ENCODE peak calls at places on chromosome 2, in five cellular contexts. J is IMR-90, S is uterus, T is heart left ventricle, W is lower lobe of right lung. L is an unnamed sample.
A peak's percentile ranks its signal among the peaks of the same experiment; 100 is the strongest.

GRCh38 chr2:29154610-29155009 is 39.4 kb downstream of the CLIP4 start:
- DNase-seq in J (no peak), S (no peak), T (no peak), W (no peak), L (no peak)

GRCh38 chr2:154013514-154013913 is 141.8 kb downstream of the GALNT13 start:
- DNase-seq in J (no peak), S (no peak), T (no peak), W (no peak), L (peak; percentile 63)

GRCh38 chr2:86072271-86072858 is 33.3 kb downstream of the POLR1A start:
- DNase-seq in J (no peak), S (peak; percentile 53), T (peak; percentile 62), W (peak; percentile 65), L (peak; percentile 90)

GRCh38 chr2:83103602-83104001 is 1355.5 kb downstream of the SUCLG1 start:
- DNase-seq in J (peak; percentile 88), S (no peak), T (no peak), W (no peak), L (no peak)

GRCh38 chr2:6835467-6835866 is 30.2 kb downstream of the CMPK2 start:
- DNase-seq in J (no peak), S (no peak), T (no peak), W (no peak), L (no peak)

GRCh38 chr2:191637182-191638078 is 40.5 kb upstream of the NABP1 start:
- DNase-seq in J (peak; percentile 71), S (no peak), T (no peak), W (no peak), L (no peak)

GRCh38 chr2:144553379-144553778 is 33.5 kb upstream of the ZEB2 start:
- DNase-seq in J (peak; percentile 97), S (no peak), T (no peak), W (no peak), L (no peak)

GRCh38 chr2:236568068-236568921 is 1.3 kb upstream of the ACKR3 start:
- DNase-seq in J (no peak), S (peak; percentile 49), T (peak; percentile 66), W (peak; percentile 69), L (peak; percentile 84)

GRCh38 chr2:121075641-121076500 is 209.1 kb downstream of the TFCP2L1 start:
- DNase-seq in J (no peak), S (peak; percentile 46), T (no peak), W (no peak), L (no peak)

GRCh38 chr2:10204326-10205200 is 82.0 kb downstream of the RRM2 start:
- DNase-seq in J (no peak), S (no peak), T (no peak), W (peak; percentile 40), L (peak; percentile 43)

GRCh38 chr2:197704434-197705142 is 581 bp upstream of the MARS2 start:
- DNase-seq in J (no peak), S (no peak), T (no peak), W (no peak), L (no peak)

GRCh38 chr2:208890486-208890885 is 483.9 kb downstream of the PTH2R start:
- DNase-seq in J (no peak), S (no peak), T (no peak), W (no peak), L (no peak)

GRCh38 chr2:159083601-159084000 is 115.2 kb downstream of the TANC1 start:
- DNase-seq in J (peak; percentile 78), S (no peak), T (no peak), W (no peak), L (no peak)

GRCh38 chr2:226427538-226428307 is 371.9 kb downstream of the IRS1 start:
- DNase-seq in J (peak; percentile 97), S (no peak), T (no peak), W (no peak), L (no peak)

GRCh38 chr2:181052523-181052891 is 72.1 kb downstream of the UBE2E3 start:
- DNase-seq in J (no peak), S (no peak), T (no peak), W (no peak), L (no peak)

GRCh38 chr2:1856922-1857321 is 112.6 kb upstream of the PXDN start:
- DNase-seq in J (peak; percentile 28), S (no peak), T (no peak), W (no peak), L (no peak)

GRCh38 chr2:86414996-86415395 is 26.2 kb upstream of the KDM3A start:
- DNase-seq in J (no peak), S (no peak), T (no peak), W (no peak), L (no peak)

GRCh38 chr2:226362991-226363390 is 436.6 kb downstream of the IRS1 start:
- DNase-seq in J (peak; percentile 80), S (no peak), T (no peak), W (no peak), L (no peak)

DNA sequence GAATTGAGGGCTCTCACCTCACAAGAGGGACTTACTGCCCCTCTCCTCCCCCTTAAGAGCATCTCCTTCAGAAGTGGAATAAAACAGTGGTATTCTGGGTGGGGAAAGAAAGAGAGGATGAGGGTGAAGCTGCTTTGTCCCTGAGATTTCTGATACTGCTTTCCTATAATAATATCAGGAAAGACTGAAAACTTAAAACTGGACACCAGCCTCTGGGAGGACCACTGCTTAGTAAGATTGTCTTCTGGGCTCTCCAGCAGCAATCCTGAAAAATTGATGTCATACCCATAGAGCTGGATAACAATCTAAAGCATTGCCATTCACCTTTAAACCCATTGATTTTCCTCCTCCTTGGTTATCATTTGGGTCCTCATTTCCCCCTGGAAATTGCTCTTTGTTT is 4.7 kb upstream of the HOXD4 start:
- DNase-seq in J (no peak), S (no peak), T (no peak), W (no peak), L (no peak)
- H3K4me3 ChIP-seq in J (no peak overlapping the region), S (no peak overlapping the region), T (no peak overlapping the region), W (no peak overlapping the region), L (peak overlapping the region; percentile 32)

DNA sequence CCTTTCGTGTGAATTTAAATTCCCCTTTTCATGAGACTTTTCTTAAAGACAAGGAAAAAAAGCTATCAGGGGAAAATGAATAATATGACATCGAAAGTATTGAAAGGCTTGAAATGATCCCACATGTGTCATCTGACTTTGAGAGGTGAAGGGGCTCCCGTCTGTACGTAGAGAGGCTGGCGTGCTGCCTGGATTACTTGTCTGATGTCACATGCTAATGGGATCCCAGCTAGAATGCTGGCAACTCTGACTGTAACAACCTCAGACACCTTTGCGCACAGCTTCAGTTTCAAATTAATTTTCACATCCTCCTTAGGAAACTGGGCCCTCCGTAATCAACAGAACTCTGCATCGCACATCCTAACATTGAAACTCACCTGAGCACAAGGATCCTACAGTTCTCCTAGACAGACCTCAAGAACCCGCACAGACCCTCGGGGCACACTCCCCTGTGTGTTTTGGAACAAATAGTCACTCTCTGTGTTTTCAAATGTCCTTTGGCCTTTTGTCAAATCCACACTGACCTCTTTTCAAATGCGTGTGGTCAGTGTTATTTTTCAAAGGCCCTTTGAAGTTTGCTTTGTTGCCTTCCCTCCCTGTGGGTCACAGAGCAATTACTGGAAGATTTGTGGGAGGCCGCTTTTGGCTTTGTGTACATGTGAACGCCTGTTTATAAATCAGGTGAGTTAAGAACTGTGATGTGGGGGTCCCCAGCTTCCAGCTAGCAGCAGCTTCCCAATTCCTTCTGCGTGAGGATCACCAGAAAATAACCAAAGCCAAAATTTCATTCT is 65.9 kb downstream of the IL1R2 start:
- DNase-seq in J (peak; percentile 47), S (no peak), T (no peak), W (no peak), L (no peak)
- H3K4me3 ChIP-seq in J (no peak overlapping the region), S (no peak overlapping the region), T (no peak overlapping the region), W (no peak overlapping the region), L (no peak overlapping the region)

GRCh38 chr2:65579506-65580235 is 147.3 kb upstream of the SPRED2 start:
- DNase-seq in J (no peak), S (no peak), T (no peak), W (no peak), L (no peak)

GRCh38 chr2:65576278-65576677 is 143.9 kb upstream of the SPRED2 start:
- DNase-seq in J (no peak), S (no peak), T (no peak), W (no peak), L (no peak)

GRCh38 chr2:65583061-65583460 is 150.7 kb upstream of the SPRED2 start:
- DNase-seq in J (no peak), S (no peak), T (no peak), W (no peak), L (no peak)

GRCh38 chr2:65576861-65577601 is 144.6 kb upstream of the SPRED2 start:
- DNase-seq in J (peak; percentile 95), S (no peak), T (no peak), W (no peak), L (no peak)

DNA sequence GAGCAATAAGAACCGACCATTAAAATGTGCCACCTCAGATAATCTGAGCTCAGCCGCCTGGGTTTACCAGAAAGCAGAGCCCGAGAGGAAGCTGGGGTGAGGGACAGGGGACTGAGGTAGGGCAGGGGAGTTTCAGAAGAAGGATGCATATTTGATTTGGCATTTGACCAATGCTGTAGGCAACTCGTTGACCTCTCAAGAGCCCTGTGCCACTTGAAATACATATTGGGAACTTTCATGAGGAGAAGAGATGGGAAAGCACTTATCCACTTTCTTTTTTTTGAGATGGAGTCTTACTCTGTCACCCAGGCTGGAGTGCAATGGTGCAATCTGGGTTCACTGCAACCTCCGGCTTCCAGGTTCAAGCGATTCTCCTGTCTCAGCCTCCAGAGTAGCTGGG is 148.4 kb upstream of the SPRED2 start:
- DNase-seq in J (no peak), S (no peak), T (no peak), W (no peak), L (no peak)
- H3K4me3 ChIP-seq in J (no peak overlapping the region), S (no peak overlapping the region), T (no peak overlapping the region), W (no peak overlapping the region), L (no peak overlapping the region)

GRCh38 chr2:186639939-186640338 is 50.1 kb downstream of the ITGAV start:
- DNase-seq in J (no peak), S (no peak), T (no peak), W (no peak), L (no peak)
- H3K4me3 ChIP-seq in J (no peak overlapping the region), S (no peak overlapping the region), T (no peak overlapping the region), W (no peak overlapping the region), L (no peak overlapping the region)

GRCh38 chr2:44949329-44950151 is 8.0 kb downstream of the SIX3 start:
- DNase-seq in J (peak; percentile 12), S (no peak), T (no peak), W (peak; percentile 28), L (peak; percentile 67)
- H3K4me3 ChIP-seq in J (no peak overlapping the region), S (no peak overlapping the region), T (no peak overlapping the region), W (no peak overlapping the region), L (no peak overlapping the region)

GRCh38 chr2:68367918-68368656 is 3.0 kb downstream of the PLEK start:
- DNase-seq in J (no peak), S (no peak), T (no peak), W (no peak), L (no peak)
- H3K4me3 ChIP-seq in J (no peak overlapping the region), S (no peak overlapping the region), T (no peak overlapping the region), W (peak overlapping the region; percentile 51), L (no peak overlapping the region)

DNA sequence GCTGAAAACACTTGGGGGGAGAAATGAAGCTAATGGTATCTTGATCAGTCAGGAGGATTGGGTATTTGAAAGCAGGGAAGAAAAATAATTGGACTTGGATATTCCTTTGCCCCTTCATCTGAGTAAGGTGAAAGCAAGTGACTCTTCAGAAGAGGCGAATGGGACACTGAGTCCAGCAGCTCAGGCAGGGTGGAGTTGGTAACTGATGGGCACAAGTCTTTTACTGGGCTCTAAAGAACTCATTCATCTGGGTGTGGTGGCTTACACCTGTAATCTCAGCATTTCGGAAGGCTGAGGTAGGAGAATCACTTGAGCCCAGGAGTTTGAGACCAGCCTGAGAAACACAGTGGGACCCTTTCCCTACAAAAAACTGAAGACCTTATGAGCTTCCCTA is 11.2 kb downstream of the CFLAR start:
- DNase-seq in J (no peak), S (no peak), T (no peak), W (no peak), L (no peak)
- H3K4me3 ChIP-seq in J (no peak overlapping the region), S (no peak overlapping the region), T (peak overlapping the region; percentile 29), W (peak overlapping the region; percentile 77), L (peak overlapping the region; percentile 47)

L was measured in kidney.